ENCODE peak calls at places on chromosomes 3 and 15, in six cellular contexts. One of them, this sample, is unnamed.

GRCh38 chr15:40992241-40992741 is 39.0 kb downstream of the CHAC1 start:
- DNase-seq in mucosa of descending colon: no peak
- DNase-seq in heart right ventricle: no peak
- DNase-seq in MM.1S: no peak
- DNase-seq in A549: no peak
- DNase-seq in AG04449: no peak
- DNase-seq in this sample: peak; percentile 21

GRCh38 chr3:157263027-157263426 is 103.1 kb upstream of the CCNL1 start:
- DNase-seq in mucosa of descending colon: no peak
- DNase-seq in heart right ventricle: no peak
- DNase-seq in MM.1S: no peak
- DNase-seq in A549: no peak
- DNase-seq in AG04449: no peak
- DNase-seq in this sample: no peak

GRCh38 chr3:63607716-63608115 is 44.8 kb upstream of the SNTN start:
- DNase-seq in mucosa of descending colon: no peak
- DNase-seq in heart right ventricle: no peak
- DNase-seq in MM.1S: no peak
- DNase-seq in A549: no peak
- DNase-seq in AG04449: no peak
- DNase-seq in this sample: no peak

GRCh38 chr3:62954579-62954978 is 79.4 kb upstream of the CADPS start:
- DNase-seq in mucosa of descending colon: no peak
- DNase-seq in heart right ventricle: no peak
- DNase-seq in MM.1S: no peak
- DNase-seq in A549: no peak
- DNase-seq in AG04449: no peak
- DNase-seq in this sample: no peak

GRCh38 chr3:12705981-12706380 is 42.1 kb upstream of the RAF1 start:
- DNase-seq in mucosa of descending colon: no peak
- DNase-seq in heart right ventricle: no peak
- DNase-seq in MM.1S: no peak
- DNase-seq in A549: no peak
- DNase-seq in AG04449: no peak
- DNase-seq in this sample: peak; percentile 75

GRCh38 chr3:195757827-195758226 is 37.0 kb downstream of the MUC20 start:
- DNase-seq in mucosa of descending colon: no peak
- DNase-seq in heart right ventricle: no peak
- DNase-seq in MM.1S: no peak
- DNase-seq in A549: no peak
- DNase-seq in AG04449: no peak
- DNase-seq in this sample: no peak

GRCh38 chr3:105365171-105365535 is 1.6 kb upstream of the ALCAM start:
- DNase-seq in mucosa of descending colon: no peak
- DNase-seq in heart right ventricle: no peak
- DNase-seq in MM.1S: no peak
- DNase-seq in A549: no peak
- DNase-seq in AG04449: no peak
- DNase-seq in this sample: no peak

GRCh38 chr3:101466465-101467309 is 46.3 kb downstream of the SENP7 start:
- DNase-seq in mucosa of descending colon: peak; percentile 59
- DNase-seq in heart right ventricle: no peak
- DNase-seq in MM.1S: no peak
- DNase-seq in A549: no peak
- DNase-seq in AG04449: no peak
- DNase-seq in this sample: no peak

GRCh38 chr3:10964537-10965167 is 27.9 kb upstream of the SLC6A1 start:
- DNase-seq in mucosa of descending colon: no peak
- DNase-seq in heart right ventricle: no peak
- DNase-seq in MM.1S: peak; percentile 14
- DNase-seq in A549: no peak
- DNase-seq in AG04449: no peak
- DNase-seq in this sample: no peak

GRCh38 chr15:92614791-92615785 is 40.5 kb downstream of the FAM174B start:
- DNase-seq in mucosa of descending colon: no peak
- DNase-seq in heart right ventricle: no peak
- DNase-seq in MM.1S: no peak
- DNase-seq in A549: no peak
- DNase-seq in AG04449: no peak
- DNase-seq in this sample: no peak

GRCh38 chr15:33341943-33342342 is 31.2 kb downstream of the RYR3 start:
- DNase-seq in mucosa of descending colon: no peak
- DNase-seq in heart right ventricle: no peak
- DNase-seq in MM.1S: no peak
- DNase-seq in A549: no peak
- DNase-seq in AG04449: no peak
- DNase-seq in this sample: no peak

GRCh38 chr15:53354905-53355304 is 404.6 kb downstream of the WDR72 start:
- DNase-seq in mucosa of descending colon: no peak
- DNase-seq in heart right ventricle: no peak
- DNase-seq in MM.1S: no peak
- DNase-seq in A549: no peak
- DNase-seq in AG04449: no peak
- DNase-seq in this sample: no peak

GRCh38 chr3:143216709-143217182 is 97.2 kb downstream of the CHST2 start:
- DNase-seq in mucosa of descending colon: no peak
- DNase-seq in heart right ventricle: no peak
- DNase-seq in MM.1S: peak; percentile 33
- DNase-seq in A549: no peak
- DNase-seq in AG04449: no peak
- DNase-seq in this sample: peak; percentile 57
- H3K4me3 ChIP-seq in mucosa of descending colon: no peak overlapping the region
- H3K4me3 ChIP-seq in heart right ventricle: peak overlapping the region; percentile 1
- H3K4me3 ChIP-seq in MM.1S: no peak overlapping the region
- H3K4me3 ChIP-seq in A549: no peak overlapping the region
- H3K4me3 ChIP-seq in AG04449: no peak overlapping the region
- H3K4me3 ChIP-seq in this sample: no peak overlapping the region

GRCh38 chr3:13780432-13781173 is 99.3 kb downstream of the WNT7A start:
- DNase-seq in mucosa of descending colon: no peak
- DNase-seq in heart right ventricle: no peak
- DNase-seq in MM.1S: no peak
- DNase-seq in A549: no peak
- DNase-seq in AG04449: no peak
- DNase-seq in this sample: no peak

GRCh38 chr3:13771496-13771895 is 108.4 kb downstream of the WNT7A start:
- DNase-seq in mucosa of descending colon: no peak
- DNase-seq in heart right ventricle: no peak
- DNase-seq in MM.1S: no peak
- DNase-seq in A549: no peak
- DNase-seq in AG04449: no peak
- DNase-seq in this sample: no peak

GRCh38 chr3:13772885-13773745 is 106.8 kb downstream of the WNT7A start:
- DNase-seq in mucosa of descending colon: no peak
- DNase-seq in heart right ventricle: no peak
- DNase-seq in MM.1S: no peak
- DNase-seq in A549: no peak
- DNase-seq in AG04449: no peak
- DNase-seq in this sample: no peak

GRCh38 chr3:13772321-13772745 is 107.5 kb downstream of the WNT7A start:
- DNase-seq in mucosa of descending colon: no peak
- DNase-seq in heart right ventricle: no peak
- DNase-seq in MM.1S: no peak
- DNase-seq in A549: no peak
- DNase-seq in AG04449: no peak
- DNase-seq in this sample: no peak

GRCh38 chr3:13776253-13777050 is 103.4 kb downstream of the WNT7A start:
- DNase-seq in mucosa of descending colon: no peak
- DNase-seq in heart right ventricle: no peak
- DNase-seq in MM.1S: no peak
- DNase-seq in A549: no peak
- DNase-seq in AG04449: no peak
- DNase-seq in this sample: no peak
- TF ChIP-seq CTCF in mucosa of descending colon: no peak
- TF ChIP-seq CTCF in heart right ventricle: no peak
- TF ChIP-seq CTCF in MM.1S: no peak
- TF ChIP-seq CTCF in A549: no peak
- TF ChIP-seq CTCF in AG04449: no peak
- TF ChIP-seq CTCF in this sample: no peak

GRCh38 chr15:89090791-89091666 is 2.8 kb downstream of the ABHD2 start:
- DNase-seq in mucosa of descending colon: peak; percentile 77
- DNase-seq in heart right ventricle: peak; percentile 67
- DNase-seq in MM.1S: peak; percentile 50
- DNase-seq in A549: no peak
- DNase-seq in AG04449: no peak
- DNase-seq in this sample: peak; percentile 84
- H3K4me3 ChIP-seq in mucosa of descending colon: no peak overlapping the region
- H3K4me3 ChIP-seq in heart right ventricle: peak overlapping the region; percentile 98
- H3K4me3 ChIP-seq in MM.1S: peak overlapping the region; percentile 44
- H3K4me3 ChIP-seq in A549: peak overlapping the region; percentile 28
- H3K4me3 ChIP-seq in AG04449: peak overlapping the region; percentile 7
- H3K4me3 ChIP-seq in this sample: peak overlapping the region; percentile 50

GRCh38 chr3:189947948-189948723 is 172.6 kb downstream of the P3H2 start:
- DNase-seq in mucosa of descending colon: no peak
- DNase-seq in heart right ventricle: no peak
- DNase-seq in MM.1S: peak; percentile 45
- DNase-seq in A549: no peak
- DNase-seq in AG04449: no peak
- DNase-seq in this sample: peak; percentile 67
- TF ChIP-seq CTCF in mucosa of descending colon: no peak
- TF ChIP-seq CTCF in heart right ventricle: peak; percentile 52
- TF ChIP-seq CTCF in MM.1S: peak; percentile 74
- TF ChIP-seq CTCF in A549: peak; percentile 76
- TF ChIP-seq CTCF in AG04449: peak; percentile 27
- TF ChIP-seq CTCF in this sample: peak; percentile 65

DNA sequence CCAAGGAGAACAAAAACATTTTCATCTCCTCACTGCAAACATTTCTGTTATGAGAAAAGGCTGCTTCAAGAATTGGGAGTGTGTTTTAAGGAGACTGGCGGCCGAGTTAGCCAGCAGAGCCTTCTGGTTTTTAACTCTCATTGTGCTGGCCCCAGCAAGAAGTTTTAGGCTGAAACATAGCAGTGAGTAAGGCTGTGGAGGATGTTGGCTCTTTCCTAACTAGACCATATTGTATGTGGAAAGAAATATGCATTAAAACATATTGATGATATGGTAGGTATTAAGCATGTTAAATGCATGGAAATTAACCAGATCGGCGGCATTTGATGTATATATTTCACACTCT is 90.7 kb downstream of the TIGIT start:
- DNase-seq in mucosa of descending colon: no peak
- DNase-seq in heart right ventricle: no peak
- DNase-seq in MM.1S: no peak
- DNase-seq in A549: no peak
- DNase-seq in AG04449: no peak
- DNase-seq in this sample: no peak
- H3K4me3 ChIP-seq in mucosa of descending colon: no peak overlapping the region
- H3K4me3 ChIP-seq in heart right ventricle: peak overlapping the region; percentile 46
- H3K4me3 ChIP-seq in MM.1S: no peak overlapping the region
- H3K4me3 ChIP-seq in A549: no peak overlapping the region
- H3K4me3 ChIP-seq in AG04449: peak overlapping the region; percentile 48
- H3K4me3 ChIP-seq in this sample: peak overlapping the region; percentile 48

GRCh38 chr3:132595036-132595435 is 2.0 kb upstream of the ACKR4 start:
- DNase-seq in mucosa of descending colon: no peak
- DNase-seq in heart right ventricle: no peak
- DNase-seq in MM.1S: no peak
- DNase-seq in A549: no peak
- DNase-seq in AG04449: peak; percentile 59
- DNase-seq in this sample: peak; percentile 65
- TF ChIP-seq CTCF in mucosa of descending colon: no peak
- TF ChIP-seq CTCF in heart right ventricle: no peak
- TF ChIP-seq CTCF in MM.1S: no peak
- TF ChIP-seq CTCF in A549: no peak
- TF ChIP-seq CTCF in AG04449: no peak
- TF ChIP-seq CTCF in this sample: no peak

DNA sequence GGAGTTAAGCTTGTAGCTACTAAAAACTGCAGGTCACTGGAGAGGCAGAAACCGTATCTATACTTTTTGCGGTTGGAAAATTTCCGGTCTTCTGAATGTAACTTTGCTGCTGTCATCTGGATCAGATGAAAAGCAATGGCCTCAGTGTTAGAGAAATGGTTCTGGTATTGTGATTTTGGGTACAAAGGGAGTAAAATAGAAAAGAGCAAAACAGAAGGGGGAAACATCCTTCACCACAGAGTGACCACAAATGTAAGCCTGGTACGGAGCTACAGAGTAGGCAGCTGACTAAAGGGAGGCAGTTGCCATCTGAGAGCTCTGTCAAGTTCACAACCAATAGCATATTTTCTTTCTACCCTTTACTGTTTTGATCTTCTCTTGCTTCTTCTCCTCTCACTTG is 5.6 kb downstream of the CD96 start:
- DNase-seq in mucosa of descending colon: no peak
- DNase-seq in heart right ventricle: no peak
- DNase-seq in MM.1S: no peak
- DNase-seq in A549: no peak
- DNase-seq in AG04449: no peak
- DNase-seq in this sample: no peak
- H3K4me3 ChIP-seq in mucosa of descending colon: no peak overlapping the region
- H3K4me3 ChIP-seq in heart right ventricle: no peak overlapping the region
- H3K4me3 ChIP-seq in MM.1S: no peak overlapping the region
- H3K4me3 ChIP-seq in A549: no peak overlapping the region
- H3K4me3 ChIP-seq in AG04449: no peak overlapping the region
- H3K4me3 ChIP-seq in this sample: no peak overlapping the region

GRCh38 chr3:136075816-136076215 is 110.3 kb downstream of the PPP2R3A start:
- DNase-seq in mucosa of descending colon: no peak
- DNase-seq in heart right ventricle: no peak
- DNase-seq in MM.1S: no peak
- DNase-seq in A549: no peak
- DNase-seq in AG04449: no peak
- DNase-seq in this sample: peak; percentile 63

GRCh38 chr3:136075218-136075808 is 109.8 kb downstream of the PPP2R3A start:
- DNase-seq in mucosa of descending colon: no peak
- DNase-seq in heart right ventricle: peak; percentile 30
- DNase-seq in MM.1S: peak; percentile 78
- DNase-seq in A549: peak; percentile 5
- DNase-seq in AG04449: no peak
- DNase-seq in this sample: peak; percentile 90

GRCh38 chr3:136074546-136074945 is 109.0 kb downstream of the PPP2R3A start:
- DNase-seq in mucosa of descending colon: no peak
- DNase-seq in heart right ventricle: no peak
- DNase-seq in MM.1S: no peak
- DNase-seq in A549: no peak
- DNase-seq in AG04449: no peak
- DNase-seq in this sample: peak; percentile 74

DNA sequence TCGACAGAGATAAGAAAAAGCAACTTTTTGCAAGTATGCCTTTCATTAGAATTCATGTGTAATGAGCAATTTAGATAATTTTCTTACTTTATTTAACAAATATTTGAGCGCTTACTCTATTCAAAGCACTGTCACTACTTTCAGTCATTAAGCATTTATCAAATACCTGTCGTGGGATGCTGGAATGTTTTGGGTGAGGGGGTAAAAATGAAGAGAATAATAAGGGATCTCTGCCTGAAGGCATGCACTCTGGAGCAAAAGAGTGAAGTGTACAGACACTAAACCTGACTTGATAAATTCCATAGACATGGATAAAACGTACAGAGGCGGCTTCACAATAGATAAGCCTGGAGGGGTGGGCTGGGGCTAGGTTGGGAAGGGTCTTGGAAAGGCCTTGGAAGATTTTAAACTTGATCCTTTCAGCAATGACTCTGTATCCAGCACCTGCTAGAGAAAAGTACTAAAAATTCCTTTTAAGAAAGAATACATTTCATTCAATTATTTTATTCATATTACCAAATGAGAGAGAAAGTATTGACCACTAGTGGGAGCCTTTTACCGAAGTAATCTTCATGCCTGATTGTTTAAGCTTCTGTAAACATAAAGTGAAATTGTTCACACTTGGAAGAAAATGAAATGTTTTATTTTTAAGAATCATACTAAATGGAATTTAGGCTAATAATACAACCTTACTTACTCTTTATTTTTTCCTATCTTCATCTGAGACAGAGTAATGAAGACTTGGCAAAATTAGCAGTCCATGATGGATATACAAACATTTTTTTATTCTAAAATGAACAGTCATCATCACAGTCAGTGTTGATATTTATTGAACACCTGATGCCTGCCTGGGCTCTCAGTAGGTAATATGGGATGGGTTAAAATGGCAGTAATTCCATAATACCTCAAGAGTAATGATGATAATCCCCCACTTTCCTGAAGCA is 113.2 kb downstream of the PPP2R3A start:
- DNase-seq in mucosa of descending colon: no peak
- DNase-seq in heart right ventricle: no peak
- DNase-seq in MM.1S: peak; percentile 39
- DNase-seq in A549: peak; percentile 6
- DNase-seq in AG04449: no peak
- DNase-seq in this sample: peak; percentile 62
- TF ChIP-seq CTCF in mucosa of descending colon: peak; percentile 22
- TF ChIP-seq CTCF in heart right ventricle: peak; percentile 60
- TF ChIP-seq CTCF in MM.1S: peak; percentile 54
- TF ChIP-seq CTCF in A549: peak; percentile 68
- TF ChIP-seq CTCF in AG04449: peak; percentile 36
- TF ChIP-seq CTCF in this sample: peak; percentile 71